ENCODE peak calls at places on chromosomes 3 and 15, in eight cellular contexts. R is IMR-90, P is upper lobe of left lung, H is tibial nerve, A is stomach, Q is K562, T is A549, J is transverse colon. I is an unnamed sample. For H3K4me1, the result is how much of the 10 kb centered on the place peaks cover.

GRCh38 chr3:85678713-85679112 is 719.9 kb downstream of the CADM2 start:
- DNase-seq in T (no peak), R (no peak), A (no peak), P (no peak), Q (no peak), J (no peak), H (no peak), I (no peak)

GRCh38 chr3:124972457-124972856 is 37.9 kb upstream of the MUC13 start:
- DNase-seq in R (no peak), A (no peak), T (peak), Q (no peak), P (no peak), H (no peak), J (peak), I (peak)

GRCh38 chr3:157098823-157099185 is 61.1 kb downstream of the CCNL1 start:
- DNase-seq in T (no peak), R (peak), J (no peak), H (no peak), A (no peak), P (no peak), Q (no peak), I (no peak)

GRCh38 chr3:126406389-126407296 is 11.9 kb downstream of the CFAP100 start:
- DNase-seq in A (peak), H (no peak), P (no peak), J (no peak), T (no peak), R (no peak), Q (no peak), I (no peak)

GRCh38 chr3:56916697-56917336 is 115.1 kb upstream of the ARHGEF3 start:
- DNase-seq in T (no peak), J (no peak), H (no peak), A (no peak), R (no peak), P (no peak), Q (no peak), I (no peak)

GRCh38 chr15:63943829-63944680 is 102.2 kb downstream of the DAPK2 start:
- DNase-seq in A (no peak), H (no peak), T (no peak), P (no peak), R (no peak), J (no peak), Q (no peak), I (no peak)

GRCh38 chr3:169923189-169923588 is 11.8 kb downstream of the SAMD7 start:
- DNase-seq in H (peak), A (peak), P (no peak), R (no peak), Q (no peak), T (no peak), J (peak), I (peak)

GRCh38 chr15:51103330-51103729 is 8.6 kb upstream of the TNFAIP8L3 start:
- DNase-seq in J (no peak), T (no peak), R (peak), A (no peak), H (no peak), Q (no peak), P (no peak), I (no peak)

GRCh38 chr15:63599401-63600000 is 2.3 kb downstream of the FBXL22 start:
- DNase-seq in Q (no peak), A (peak), R (no peak), P (peak), J (peak), T (peak), H (no peak), I (peak)

GRCh38 chr3:186123012-186123411 is 14.1 kb upstream of the ETV5 start:
- DNase-seq in P (no peak), R (no peak), Q (no peak), A (no peak), J (no peak), T (no peak), H (no peak), I (no peak)

GRCh38 chr3:138406606-138407005 is 27.8 kb upstream of the ESYT3 start:
- DNase-seq in A (no peak), J (no peak), R (no peak), P (no peak), T (no peak), Q (no peak), H (no peak), I (no peak)

GRCh38 chr15:86846059-86846458 is 766.4 kb downstream of the AGBL1 start:
- DNase-seq in A (no peak), J (no peak), P (no peak), H (no peak), T (no peak), R (no peak), Q (no peak), I (no peak)

GRCh38 chr3:31709005-31709404 is 176.3 kb downstream of the STT3B start:
- DNase-seq in P (no peak), H (no peak), T (no peak), Q (no peak), R (peak), A (no peak), J (no peak), I (no peak)

GRCh38 chr3:162213196-162213595 is 716.6 kb downstream of the OTOL1 start:
- DNase-seq in T (no peak), P (no peak), R (no peak), J (no peak), Q (no peak), H (no peak), A (no peak), I (no peak)

GRCh38 chr3:150544040-150544439 is 2.3 kb downstream of the SERP1 start:
- DNase-seq in H (no peak), R (peak), T (no peak), P (no peak), Q (no peak), A (no peak), J (no peak), I (no peak)

GRCh38 chr3:65130782-65131181 is 443.0 kb upstream of the ADAMTS9 start:
- DNase-seq in J (no peak), A (no peak), T (no peak), Q (no peak), H (no peak), P (no peak), R (no peak), I (no peak)

GRCh38 chr3:101084404-101084803 is 91.2 kb upstream of the ABI3BP start:
- DNase-seq in A (no peak), J (no peak), R (no peak), P (no peak), H (no peak), Q (no peak), T (no peak), I (no peak)

GRCh38 chr3:159260049-159260662 is 458.3 kb downstream of the MFSD1 start:
- DNase-seq in Q (peak), R (peak), A (no peak), J (peak), H (no peak), T (peak), P (no peak), I (no peak)

GRCh38 chr3:78483070-78483469 is 1284.7 kb downstream of the ROBO1 start:
- DNase-seq in P (no peak), R (no peak), A (no peak), J (no peak), Q (no peak), H (no peak), T (no peak), I (no peak)

GRCh38 chr3:149384167-149384566 is 6.7 kb upstream of the TM4SF1 start:
- DNase-seq in P (no peak), A (no peak), J (no peak), Q (no peak), H (no peak), T (no peak), R (no peak), I (no peak)

GRCh38 chr3:79551325-79551892 is 216.4 kb downstream of the ROBO1 start:
- DNase-seq in J (no peak), H (no peak), A (no peak), R (no peak), T (no peak), P (no peak), Q (no peak), I (no peak)
- H3K4me1 ChIP-seq in J (under half), H (under half), A (under half), R (under half), T (under half), P (under half), Q (under half), I (under half)

DNA sequence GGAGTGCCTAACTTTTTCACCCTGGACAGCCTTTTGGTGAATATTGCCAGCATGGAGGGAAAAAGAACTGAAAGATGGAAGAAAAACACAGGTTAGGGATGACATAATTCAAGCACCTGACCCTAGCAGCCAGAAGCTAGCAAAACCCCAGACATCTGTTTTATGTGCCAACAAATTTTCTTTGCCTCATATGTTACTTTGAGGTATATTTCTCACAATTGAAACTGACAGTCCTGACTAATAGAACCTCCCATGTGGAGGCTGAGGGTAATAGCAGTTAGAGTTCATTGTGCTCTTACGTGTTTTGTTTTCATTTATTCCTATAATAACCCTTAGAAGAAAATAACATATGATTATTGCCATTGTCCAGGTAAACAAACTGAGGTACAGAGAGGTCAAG is 71.5 kb upstream of the SLC25A26 start:
- DNase-seq in A (no peak), H (no peak), J (no peak), P (no peak), R (no peak), Q (no peak), T (no peak), I (no peak)
- TF ChIP-seq CTCF in A (no peak), H (no peak), J (no peak), P (no peak), R (no peak), Q (no peak), T (no peak), I (no peak)

GRCh38 chr3:106114848-106115247 is 246.0 kb upstream of the CBLB start:
- DNase-seq in H (no peak), J (no peak), Q (peak), A (no peak), T (peak), P (no peak), R (peak), I (no peak)
- TF ChIP-seq POLR2A in H (no peak), J (no peak), Q (no peak), A (no peak), T (no peak), P (no peak), R (no peak), I (no peak)

DNA sequence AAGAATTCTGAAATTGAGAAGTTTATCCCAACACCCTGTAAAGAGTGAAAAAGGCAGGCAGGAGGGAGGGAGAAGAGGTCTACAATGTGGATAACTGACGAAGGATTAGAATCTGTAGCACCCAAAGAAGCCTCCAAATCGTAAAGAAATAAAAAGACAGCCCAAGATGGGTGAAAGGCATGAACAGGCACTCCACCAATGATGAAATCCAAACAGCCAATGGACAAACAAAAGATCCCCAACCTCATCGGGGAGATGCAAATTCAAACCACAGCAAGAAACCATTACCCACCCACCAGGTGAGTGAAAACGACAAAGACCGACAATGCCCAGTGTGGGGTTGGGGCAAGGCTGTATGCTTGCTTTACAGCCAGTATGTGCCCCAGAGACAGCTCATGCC is 85.6 kb downstream of the IQSEC1 start:
- DNase-seq in H (no peak), Q (no peak), T (no peak), A (no peak), R (no peak), P (no peak), J (no peak), I (no peak)
- H3K4me1 ChIP-seq in H (under half), Q (under half), T (under half), A (under half), R (under half), P (under half), J (under half), I (under half)

DNA sequence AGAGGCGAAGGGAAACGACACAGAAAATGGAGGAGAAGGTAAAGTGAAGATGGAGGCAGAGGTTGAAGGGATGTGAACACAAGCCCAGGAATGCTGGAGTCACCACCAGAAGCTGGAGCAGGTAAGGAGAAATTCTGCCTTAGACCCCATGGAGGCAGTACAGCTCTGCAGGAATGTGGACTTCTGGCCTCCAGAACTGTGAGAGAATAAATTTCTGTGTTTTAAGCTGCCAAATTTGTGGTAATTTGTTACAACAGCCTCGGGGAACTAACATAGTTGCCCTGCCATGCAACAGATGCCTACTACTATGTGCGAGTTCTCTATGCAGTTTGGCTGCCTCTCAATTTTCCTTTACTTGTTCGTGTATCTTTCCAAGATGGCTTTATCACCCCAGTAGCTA is 394.1 kb downstream of the TUSC7 start:
- DNase-seq in A (no peak), P (no peak), Q (no peak), H (no peak), J (no peak), R (no peak), T (no peak), I (no peak)
- TF ChIP-seq CTCF in A (no peak), P (no peak), Q (no peak), H (no peak), J (no peak), R (no peak), T (no peak), I (no peak)

DNA sequence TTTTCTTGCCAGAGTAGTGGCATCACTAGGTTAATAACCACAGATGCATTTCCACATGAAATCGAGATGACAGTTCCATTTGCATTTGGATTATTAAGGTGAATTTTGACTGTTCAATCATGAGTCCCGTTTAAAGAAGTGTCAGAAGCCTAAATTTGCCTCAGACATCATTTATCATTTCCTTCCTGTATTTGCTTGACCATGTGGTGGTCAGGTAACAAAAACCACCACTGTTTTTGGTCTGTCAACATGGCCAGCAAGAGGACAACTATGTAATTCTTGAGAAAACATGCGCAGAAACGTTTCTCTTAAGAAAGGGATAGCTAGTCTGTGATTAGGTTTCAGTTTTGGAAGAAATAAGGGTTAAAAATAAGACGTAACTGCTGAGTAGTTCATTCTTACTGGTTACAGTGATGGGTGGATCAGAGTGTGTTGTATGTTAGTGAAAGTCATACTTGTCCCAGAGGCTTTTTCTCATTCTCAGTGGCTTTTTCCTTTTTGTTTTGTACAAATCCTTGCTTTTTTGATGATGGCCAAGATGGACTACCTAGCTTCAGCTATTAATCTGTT is 204.5 kb downstream of the AKAP13 start:
- DNase-seq in J (no peak), R (no peak), H (no peak), A (no peak), P (no peak), T (no peak), Q (no peak), I (no peak)
- TF ChIP-seq POLR2A in J (no peak), R (no peak), H (no peak), A (no peak), P (no peak), T (no peak), Q (no peak), I (no peak)